ENCODE peak calls at places on chromosome 9, in nine cellular contexts. N, Z, O, C, H, B, I, Y and L are unnamed samples.

GRCh38 chr9:123326662-123327093 is 29.3 kb upstream of the CRB2 start:
- DNase-seq in H (peak), N (no peak), I (no peak), Z (no peak), Y (peak), B (no peak), C (no peak), O (no peak), L (no peak)

GRCh38 chr9:129014124-129014523 is 14.0 kb downstream of the SH3GLB2 start:
- DNase-seq in Y (no peak), I (no peak), C (no peak), B (no peak), O (no peak), Z (no peak), H (no peak), N (no peak), L (no peak)

GRCh38 chr9:81849631-81850259 is 78.5 kb upstream of the SPATA31D4 start:
- DNase-seq in B (no peak), I (no peak), O (no peak), C (peak), H (peak), N (no peak), Z (no peak), Y (no peak), L (no peak)

GRCh38 chr9:129584136-129584535 is 36.8 kb downstream of the C9orf50 start:
- DNase-seq in Y (peak), H (peak), C (peak), I (peak), Z (peak), N (no peak), O (peak), B (peak), L (peak)

GRCh38 chr9:6197330-6197729 is 18.3 kb upstream of the IL33 start:
- DNase-seq in H (peak), B (no peak), Z (no peak), I (no peak), O (no peak), N (no peak), Y (no peak), C (peak), L (no peak)

GRCh38 chr9:98208635-98209034 is 16.2 kb upstream of the CORO2A start:
- DNase-seq in O (no peak), B (no peak), Y (no peak), N (no peak), H (no peak), I (no peak), C (no peak), Z (no peak), L (no peak)

GRCh38 chr9:126390923-126391322 is 64.3 kb downstream of the MVB12B start:
- DNase-seq in Y (peak), C (no peak), H (no peak), I (no peak), O (no peak), B (no peak), N (no peak), Z (no peak), L (no peak)

GRCh38 chr9:99445377-99445891 is 223.4 kb downstream of the SEC61B start:
- DNase-seq in O (no peak), I (no peak), Z (no peak), N (no peak), B (no peak), H (peak), C (peak), Y (peak), L (no peak)

GRCh38 chr9:107929439-107929838 is 439.9 kb upstream of the KLF4 start:
- DNase-seq in O (no peak), N (no peak), B (no peak), C (no peak), Z (no peak), Y (peak), H (peak), I (no peak), L (no peak)

GRCh38 chr9:120394058-120394669 is 185.8 kb downstream of the CDK5RAP2 start:
- DNase-seq in Z (peak), Y (no peak), N (no peak), H (peak), C (peak), B (peak), O (peak), I (no peak), L (no peak)

GRCh38 chr9:110180713-110181434 is 27.1 kb downstream of the C9orf152 start:
- DNase-seq in C (peak), O (no peak), I (no peak), H (peak), B (no peak), N (no peak), Y (no peak), Z (no peak), L (no peak)

GRCh38 chr9:88722753-88723152 is 187.8 kb downstream of the NXNL2 start:
- DNase-seq in B (no peak), O (no peak), Y (no peak), C (peak), H (peak), N (no peak), I (no peak), Z (no peak), L (no peak)

GRCh38 chr9:137611623-137612609 is 6.4 kb downstream of the ARRDC1 start:
- DNase-seq in Y (peak), Z (no peak), N (peak), C (peak), B (no peak), H (peak), I (no peak), O (no peak), L (no peak)

GRCh38 chr9:104074876-104075275 is 19.2 kb upstream of the SMC2 start:
- DNase-seq in O (no peak), Y (no peak), H (peak), C (peak), N (no peak), Z (no peak), B (no peak), I (no peak), L (no peak)

GRCh38 chr9:89309608-89310485 is 1.1 kb upstream of the CKS2 start:
- DNase-seq in C (no peak), Y (no peak), I (no peak), N (no peak), H (no peak), O (no peak), B (no peak), Z (peak), L (peak)

GRCh38 chr9:122031157-122031556 is 62.0 kb downstream of the TTLL11 start:
- DNase-seq in C (no peak), B (no peak), Z (no peak), N (no peak), I (no peak), H (no peak), Y (no peak), O (no peak), L (no peak)

GRCh38 chr9:18385676-18386075 is 88.3 kb upstream of the ADAMTSL1 start:
- DNase-seq in O (no peak), Y (no peak), H (no peak), B (no peak), N (no peak), Z (no peak), C (no peak), I (no peak), L (no peak)

GRCh38 chr9:10045598-10045997 is 567.2 kb downstream of the PTPRD start:
- DNase-seq in Z (no peak), I (no peak), Y (no peak), N (no peak), B (no peak), C (peak), H (no peak), O (no peak), L (no peak)

GRCh38 chr9:21750021-21750735 is 52.3 kb upstream of the MTAP start:
- DNase-seq in I (no peak), Y (no peak), N (no peak), B (no peak), Z (no peak), H (peak), C (no peak), O (no peak), L (no peak)

GRCh38 chr9:137268538-137269201 is 8.9 kb upstream of the TOR4A start:
- DNase-seq in I (no peak), Y (no peak), B (no peak), C (no peak), O (no peak), N (no peak), Z (no peak), H (no peak), L (no peak)

GRCh38 chr9:99108131-99108530 is 3.2 kb downstream of the TGFBR1 start:
- DNase-seq in O (no peak), N (no peak), Y (no peak), C (no peak), H (no peak), B (no peak), Z (no peak), I (no peak), L (no peak)

GRCh38 chr9:128218518-128219389 is 15.6 kb downstream of the DNM1 start:
- DNase-seq in N (no peak), B (peak), Z (peak), C (peak), O (peak), Y (peak), H (no peak), I (peak), L (peak)

GRCh38 chr9:72428329-72428728 is 63.3 kb upstream of the ZFAND5 start:
- DNase-seq in Z (no peak), Y (no peak), C (no peak), I (no peak), O (no peak), B (no peak), H (peak), N (no peak), L (no peak)

GRCh38 chr9:129486496-129487306 is 134.2 kb downstream of the C9orf50 start:
- DNase-seq in Y (peak), I (no peak), O (no peak), C (no peak), N (no peak), B (no peak), H (peak), Z (no peak), L (peak)

GRCh38 chr9:31612336-31613030 is 772.0 kb upstream of the ACO1 start:
- DNase-seq in I (no peak), Y (no peak), H (peak), Z (no peak), C (no peak), B (no peak), O (no peak), N (no peak), L (no peak)